ENCODE peak calls at places on chromosomes 16 and 17, in five cellular contexts. V is A549, H is GM12878, W is HepG2, O is WTC11. K is an unnamed sample.

GRCh38 chr16:29808219-29808900 is 2.0 kb downstream of the MAZ start:
- DNase-seq in O (no peak), H (no peak), V (no peak), W (no peak), K (peak; percentile 48)

GRCh38 chr17:65227637-65228036 is 90.5 kb downstream of the RGS9 start:
- DNase-seq in O (no peak), V (no peak), W (no peak), H (no peak), K (no peak)

GRCh38 chr17:41009301-41009760 is 403 bp upstream of the KRTAP3-1 start:
- DNase-seq in W (peak; percentile 99), V (no peak), O (no peak), H (no peak), K (no peak)

GRCh38 chr17:49393491-49394255 is 21.0 kb downstream of the PHB1 start:
- DNase-seq in O (no peak), H (no peak), V (no peak), W (no peak), K (no peak)

GRCh38 chr16:48613061-48613957 is 3.3 kb upstream of the N4BP1 start:
- DNase-seq in H (no peak), V (peak; percentile 58), O (no peak), W (peak; percentile 76), K (no peak)

GRCh38 chr17:59124665-59125064 is 18.0 kb upstream of the TRIM37 start:
- DNase-seq in O (no peak), H (peak; percentile 41), W (no peak), V (no peak), K (no peak)

GRCh38 chr17:737561-738113 is 5.2 kb downstream of the TLCD3A start:
- DNase-seq in V (no peak), W (no peak), H (no peak), O (no peak), K (no peak)

GRCh38 chr17:7549401-7550055 is 670 bp downstream of the TNFSF12 start:
- DNase-seq in V (peak; percentile 19), H (no peak), W (no peak), O (no peak), K (no peak)

GRCh38 chr17:81379523-81379942 is 15.7 kb upstream of the BAHCC1 start:
- DNase-seq in H (no peak), V (no peak), W (no peak), O (peak; percentile 19), K (peak; percentile 59)

GRCh38 chr16:8848939-8849391 is 19.8 kb downstream of the CARHSP1 start:
- DNase-seq in H (no peak), V (no peak), O (no peak), W (no peak), K (no peak)

GRCh38 chr16:17318200-17318599 is 152.6 kb downstream of the XYLT1 start:
- DNase-seq in H (no peak), V (peak; percentile 35), O (no peak), W (no peak), K (no peak)

GRCh38 chr16:56781565-56781964 is 51.6 kb downstream of the NUP93 start:
- DNase-seq in H (no peak), O (no peak), W (no peak), V (no peak), K (no peak)

GRCh38 chr17:18186271-18186982 is 2.8 kb downstream of the ALKBH5 start:
- DNase-seq in W (no peak), V (no peak), H (no peak), O (no peak), K (peak; percentile 5)

GRCh38 chr17:40564883-40565744 is at the start of gene CCR7:
- DNase-seq in W (no peak), O (no peak), V (no peak), H (no peak), K (peak; percentile 51)

GRCh38 chr17:82690786-82691489 is 7.6 kb downstream of the RAB40B start:
- DNase-seq in V (no peak), H (no peak), W (no peak), O (no peak), K (no peak)

GRCh38 chr17:13601317-13601775 is 383 bp downstream of the HS3ST3A1 start:
- DNase-seq in H (no peak), W (no peak), V (no peak), O (peak; percentile 43), K (no peak)

DNA sequence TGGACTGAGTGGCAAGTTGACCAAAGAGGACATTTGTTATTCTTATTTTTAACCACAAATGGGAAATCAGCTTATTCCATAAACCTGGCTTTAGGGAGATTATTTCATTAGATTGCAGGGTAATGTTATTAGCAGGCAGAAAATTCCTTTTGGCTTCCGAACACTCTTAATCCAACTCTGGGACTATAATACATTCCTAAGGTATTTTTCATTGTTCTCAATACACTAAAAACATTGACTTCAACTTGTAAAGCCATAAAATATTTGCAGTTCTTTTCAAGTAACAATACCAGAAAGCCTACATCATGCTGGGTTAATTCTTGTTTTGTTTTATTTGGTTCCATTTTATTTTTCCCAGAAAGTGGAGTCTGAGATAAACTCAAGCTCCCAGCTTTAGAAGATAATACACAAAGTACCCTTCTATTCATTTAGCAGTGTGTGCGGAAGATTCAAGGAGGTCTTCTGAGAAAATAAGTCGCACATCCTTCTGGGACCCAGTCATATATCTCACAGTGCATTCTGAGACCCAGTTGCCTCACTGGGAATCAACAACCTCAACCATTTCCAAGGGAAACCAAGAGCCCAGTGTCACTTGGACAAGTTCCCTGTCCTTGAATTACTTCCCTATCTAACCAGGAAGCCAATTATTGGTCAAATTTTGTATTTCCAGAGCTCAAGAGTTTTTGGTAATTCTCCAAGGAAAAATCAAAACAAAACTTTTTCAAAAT is 389.7 kb upstream of the DYNLRB2 start:
- DNase-seq in W (no peak), V (no peak), O (no peak), H (no peak), K (no peak)
- TF ChIP-seq ESRRA in W (no peak), V (no peak), O (no peak), H (no peak), K (no peak)

GRCh38 chr17:19739241-19740201 is 8.6 kb downstream of the ALDH3A1 start:
- DNase-seq in H (no peak), V (no peak), W (no peak), O (no peak), K (no peak)

GRCh38 chr17:19742495-19742894 is 5.6 kb downstream of the ALDH3A1 start:
- DNase-seq in O (no peak), W (no peak), H (no peak), V (no peak), K (no peak)

GRCh38 chr17:19738757-19739156 is 9.3 kb downstream of the ALDH3A1 start:
- DNase-seq in H (no peak), O (no peak), V (no peak), W (no peak), K (no peak)

GRCh38 chr17:19741832-19742457 is 6.2 kb downstream of the ALDH3A1 start:
- DNase-seq in H (no peak), W (no peak), O (no peak), V (no peak), K (no peak)

GRCh38 chr17:19740933-19741332 is 7.2 kb downstream of the ALDH3A1 start:
- DNase-seq in V (no peak), W (no peak), O (no peak), H (no peak), K (no peak)
- TF ChIP-seq ESRRA in V (no peak), W (no peak), O (no peak), H (no peak), K (no peak)

GRCh38 chr17:75090871-75091854 is 3.4 kb downstream of the SLC16A5 start:
- DNase-seq in W (peak; percentile 78), H (no peak), V (peak; percentile 59), O (no peak), K (peak; percentile 40)
- TF ChIP-seq ESRRA in W (peak; percentile 92), H (no peak), V (no peak), O (no peak), K (peak; percentile 49)

GRCh38 chr16:2981177-2981898 is 1.1 kb upstream of the PKMYT1 start:
- DNase-seq in H (no peak), O (no peak), V (no peak), W (peak; percentile 72), K (peak; percentile 89)
- TF ChIP-seq ESRRA in H (no peak), O (no peak), V (no peak), W (no peak), K (peak; percentile 43)

GRCh38 chr17:78890111-78890897 is 12.7 kb downstream of the CEP295NL start:
- DNase-seq in W (no peak), V (no peak), H (no peak), O (no peak), K (no peak)

GRCh38 chr17:78889525-78889924 is 13.5 kb downstream of the CEP295NL start:
- DNase-seq in W (no peak), V (no peak), H (peak; percentile 31), O (no peak), K (no peak)

GRCh38 chr17:78891406-78892061 is 11.5 kb downstream of the CEP295NL start:
- DNase-seq in V (no peak), O (no peak), H (no peak), W (no peak), K (no peak)

GRCh38 chr17:78886954-78887353 is 16.0 kb downstream of the CEP295NL start:
- DNase-seq in H (no peak), O (no peak), W (no peak), V (no peak), K (no peak)

DNA sequence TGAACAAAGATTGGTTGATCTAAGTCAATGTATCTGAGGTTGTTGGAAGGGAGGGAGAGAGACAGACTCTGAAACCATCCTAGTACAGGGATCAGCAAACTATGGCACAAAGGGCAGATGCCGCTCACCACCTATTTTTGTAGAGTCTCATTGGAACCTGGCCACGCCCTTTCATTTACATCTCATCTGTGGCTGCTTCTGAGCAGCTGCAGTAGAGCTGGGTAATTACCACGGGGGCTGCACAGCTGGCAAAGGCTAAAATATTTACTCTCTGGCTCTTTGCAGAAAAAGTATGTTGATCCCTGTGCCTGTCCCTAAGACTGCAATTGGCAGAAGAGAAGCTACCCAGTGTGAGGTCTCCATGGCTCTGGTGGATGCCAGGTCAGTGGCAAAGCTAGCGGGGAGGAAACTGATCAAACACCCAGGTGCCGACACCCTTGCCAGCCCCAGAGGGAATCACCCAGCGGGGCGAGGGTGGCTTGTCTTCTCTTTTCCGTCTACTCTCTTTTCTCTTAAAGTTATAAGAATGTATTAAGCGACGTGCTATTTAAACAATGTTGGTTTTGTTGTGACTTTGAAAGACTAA is 14.0 kb downstream of the CEP295NL start:
- DNase-seq in H (no peak), W (no peak), V (no peak), O (no peak), K (no peak)
- TF ChIP-seq ESRRA in H (no peak), W (no peak), V (no peak), O (no peak), K (no peak)

K was measured in K562.